ENCODE peak calls at places on chromosomes 16 and 17, in eight cellular contexts. B, R, L, N, X, M, I and K are unnamed samples.

GRCh38 chr16:81445926-81446317 is 1.3 kb downstream of the CMIP start:
- DNase-seq in B (peak; percentile 67), R (no peak), L (no peak), N (no peak), X (no peak), M (peak; percentile 32), I (no peak), K (no peak)

GRCh38 chr17:60640503-60640902 is 37.1 kb upstream of the BCAS3 start:
- DNase-seq in B (peak; percentile 45), R (no peak), L (no peak), N (no peak), X (no peak), M (no peak), I (no peak), K (no peak)

GRCh38 chr16:592518-593306 is 2.8 kb downstream of the RAB40C start:
- DNase-seq in B (no peak), R (no peak), L (peak; percentile 74), N (no peak), X (peak; percentile 75), M (peak; percentile 82), I (no peak), K (no peak)

GRCh38 chr16:89453662-89454321 is 36.6 kb downstream of the ANKRD11 start:
- DNase-seq in B (peak; percentile 51), R (peak; percentile 29), L (peak; percentile 42), N (no peak), X (no peak), M (peak; percentile 62), I (no peak), K (no peak)

GRCh38 chr16:1535391-1536291 is 2.2 kb downstream of the TMEM204 start:
- DNase-seq in B (no peak), R (peak; percentile 40), L (no peak), N (no peak), X (no peak), M (no peak), I (no peak), K (no peak)

GRCh38 chr16:57734308-57734924 is 1.2 kb upstream of the KATNB1 start:
- DNase-seq in B (no peak), R (no peak), L (no peak), N (no peak), X (peak; percentile 63), M (no peak), I (no peak), K (no peak)

GRCh38 chr17:51508048-51508447 is 247.7 kb downstream of the UTP18 start:
- DNase-seq in B (no peak), R (no peak), L (no peak), N (no peak), X (no peak), M (no peak), I (no peak), K (no peak)

GRCh38 chr16:29170393-29171239 is 185.8 kb downstream of the LAT start:
- DNase-seq in B (no peak), R (peak; percentile 39), L (peak; percentile 31), N (no peak), X (no peak), M (no peak), I (no peak), K (no peak)

GRCh38 chr17:73371285-73371684 is 59.5 kb upstream of the CDC42EP4 start:
- DNase-seq in B (no peak), R (no peak), L (no peak), N (no peak), X (no peak), M (no peak), I (no peak), K (no peak)

GRCh38 chr16:85436636-85437160 is 176.4 kb upstream of the GSE1 start:
- DNase-seq in B (peak; percentile 74), R (no peak), L (no peak), N (no peak), X (peak; percentile 86), M (peak; percentile 86), I (no peak), K (no peak)

GRCh38 chr16:86567701-86568571 is 1.3 kb downstream of the FOXC2 start:
- DNase-seq in B (peak; percentile 33), R (peak; percentile 51), L (no peak), N (no peak), X (no peak), M (no peak), I (peak; percentile 76), K (peak; percentile 71)

GRCh38 chr17:10380631-10381408 is 8.0 kb upstream of the MYH13 start:
- DNase-seq in B (no peak), R (no peak), L (no peak), N (no peak), X (no peak), M (no peak), I (no peak), K (no peak)

GRCh38 chr17:14922421-14922820 is 342.7 kb downstream of the PMP22 start:
- DNase-seq in B (no peak), R (no peak), L (no peak), N (no peak), X (no peak), M (no peak), I (no peak), K (no peak)

GRCh38 chr17:18187816-18188761 is 4.5 kb downstream of the ALKBH5 start:
- DNase-seq in B (no peak), R (peak; percentile 30), L (peak; percentile 41), N (no peak), X (peak; percentile 82), M (no peak), I (no peak), K (no peak)

GRCh38 chr17:68456529-68457167 is 648 bp downstream of the WIPI1 start:
- DNase-seq in B (peak; percentile 94), R (peak; percentile 78), L (peak; percentile 81), N (no peak), X (peak; percentile 90), M (peak; percentile 70), I (peak; percentile 95), K (peak; percentile 94)

GRCh38 chr17:54900457-54901229 is at the start of gene TOM1L1:
- DNase-seq in B (peak; percentile 88), R (peak; percentile 75), L (peak; percentile 60), N (no peak), X (peak; percentile 92), M (peak; percentile 94), I (peak; percentile 97), K (peak; percentile 47)

GRCh38 chr17:54903375-54903774 is 2.7 kb downstream of the TOM1L1 start:
- DNase-seq in B (peak; percentile 11), R (peak; percentile 52), L (peak; percentile 16), N (no peak), X (peak; percentile 75), M (peak; percentile 87), I (no peak), K (no peak)

GRCh38 chr17:54901230-54901847 is 687 bp downstream of the TOM1L1 start:
- DNase-seq in B (peak; percentile 39), R (no peak), L (no peak), N (no peak), X (no peak), M (peak; percentile 90), I (no peak), K (no peak)

GRCh38 chr17:54902611-54903010 is 2.0 kb downstream of the TOM1L1 start:
- DNase-seq in B (no peak), R (no peak), L (no peak), N (no peak), X (no peak), M (peak; percentile 60), I (no peak), K (no peak)

GRCh38 chr17:54902017-54902416 is 1.4 kb downstream of the TOM1L1 start:
- DNase-seq in B (no peak), R (no peak), L (no peak), N (no peak), X (no peak), M (peak; percentile 6), I (no peak), K (no peak)
- H3K4me3 ChIP-seq in B (no peak overlapping the region), R (no peak overlapping the region), L (no peak overlapping the region), N (peak overlapping the region; percentile 97), X (no peak overlapping the region), M (no peak overlapping the region), I (peak overlapping the region; percentile 93), K (peak overlapping the region; percentile 59)

GRCh38 chr16:67967183-67967955 is 1.1 kb downstream of the SLC12A4 start:
- DNase-seq in B (peak; percentile 33), R (no peak), L (no peak), N (no peak), X (no peak), M (no peak), I (peak; percentile 70), K (no peak)
- H3K4me1 ChIP-seq in B (peaks cover 8% of the 10 kb centered on the region), R (peaks cover 49% of the 10 kb centered on the region), L (peaks cover 51% of the 10 kb centered on the region), N (peaks cover 15% of the 10 kb centered on the region), X (no peaks in the 10 kb centered on the region), M (no peaks in the 10 kb centered on the region), I (peaks cover 16% of the 10 kb centered on the region), K (no peaks in the 10 kb centered on the region)

DNA sequence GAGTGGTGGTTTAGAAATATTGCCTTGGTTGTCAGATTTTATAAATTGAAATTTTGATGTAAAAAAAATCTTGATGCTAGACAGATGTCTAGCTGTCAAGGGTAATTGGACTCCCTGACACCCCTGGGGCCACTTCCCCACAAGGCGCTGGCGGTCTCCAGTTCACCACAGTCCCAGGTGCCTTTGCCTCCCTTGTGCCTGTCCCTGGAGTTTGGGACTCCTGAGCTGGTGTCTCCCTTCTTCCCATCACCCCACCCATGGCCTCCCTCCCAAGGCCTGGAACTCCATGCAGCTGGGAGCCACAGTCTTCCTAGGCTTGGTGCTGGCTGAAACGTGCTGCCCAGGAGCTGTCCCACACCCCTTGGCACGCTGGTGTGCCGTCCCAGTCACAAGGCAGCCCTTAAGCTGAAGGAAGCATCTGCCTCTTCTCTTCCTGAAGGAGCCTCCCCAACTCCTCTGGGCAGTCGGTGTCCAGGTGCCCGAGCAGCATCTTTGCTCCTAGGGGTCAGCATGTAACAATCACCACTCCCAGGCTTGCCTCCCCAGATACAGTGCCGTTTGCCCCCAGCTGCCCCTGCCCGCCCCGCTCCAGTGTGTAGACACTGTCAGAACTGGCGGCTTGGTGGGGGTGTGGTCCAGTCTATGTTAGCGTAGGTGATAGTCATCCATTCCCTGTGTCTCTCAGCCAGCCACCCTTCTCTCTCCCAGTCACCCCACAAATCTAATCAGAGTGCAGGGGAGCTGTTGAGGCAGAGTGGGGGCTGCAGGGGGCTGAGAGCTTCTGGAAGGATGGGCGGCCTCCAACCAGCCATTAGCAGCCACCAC is 26.2 kb downstream of the POLR3E start:
- DNase-seq in B (no peak), R (no peak), L (no peak), N (no peak), X (no peak), M (no peak), I (peak; percentile 35), K (no peak)
- H3K27ac ChIP-seq in B (no peak overlapping the region), R (no peak overlapping the region), L (no peak overlapping the region), N (no peak overlapping the region), X (no peak overlapping the region), M (no peak overlapping the region), I (no peak overlapping the region), K (no peak overlapping the region)

GRCh38 chr16:3256876-3257465 is 538 bp upstream of the MEFV start:
- DNase-seq in B (no peak), R (no peak), L (no peak), N (no peak), X (no peak), M (no peak), I (no peak), K (no peak)

GRCh38 chr16:3259829-3260228 is 3.4 kb upstream of the MEFV start:
- DNase-seq in B (no peak), R (no peak), L (no peak), N (no peak), X (no peak), M (no peak), I (no peak), K (no peak)

GRCh38 chr16:3259097-3259496 is 2.7 kb upstream of the MEFV start:
- DNase-seq in B (no peak), R (no peak), L (no peak), N (no peak), X (no peak), M (no peak), I (no peak), K (no peak)

GRCh38 chr16:3254309-3254708 is 2.1 kb downstream of the MEFV start:
- DNase-seq in B (no peak), R (no peak), L (no peak), N (no peak), X (no peak), M (no peak), I (no peak), K (no peak)

GRCh38 chr16:3256146-3256875 is at the start of gene MEFV:
- DNase-seq in B (no peak), R (no peak), L (no peak), N (no peak), X (no peak), M (no peak), I (no peak), K (peak; percentile 51)
- H3K4me3 ChIP-seq in B (no peak within 1 kb of the TSS), R (no peak within 1 kb of the TSS), L (peak within 1 kb of the TSS; percentile 15), N (no peak within 1 kb of the TSS), X (no peak within 1 kb of the TSS), M (no peak within 1 kb of the TSS), I (no peak within 1 kb of the TSS), K (peak within 1 kb of the TSS; percentile 14)